ENCODE peak calls at places on chromosomes 2 and 18, in nine cellular contexts. T is IMR-90; O is CD4-positive, alpha-beta T cell; Q is ovary; N is upper lobe of right lung; E is BJ; V is progenitor cell of endocrine pancreas; H is foreskin fibroblast; W is NB4. Z is an unnamed sample.

GRCh38 chr2:27149575-27150405 is 986 bp downstream of the TCF23 start:
- DNase-seq in T (no peak), O (no peak), Q (no peak), N (no peak), E (no peak), V (no peak), H (no peak), W (no peak), Z (no peak)

GRCh38 chr18:7233398-7233797 is 2.5 kb downstream of the LRRC30 start:
- DNase-seq in T (no peak), O (no peak), Q (no peak), N (no peak), E (no peak), V (no peak), H (no peak), W (no peak), Z (no peak)

GRCh38 chr2:3492951-3493609 is 26.3 kb downstream of the ADI1 start:
- DNase-seq in T (peak; percentile 96), O (no peak), Q (peak; percentile 77), N (peak; percentile 57), E (no peak), V (no peak), H (peak; percentile 65), W (peak; percentile 90), Z (peak; percentile 4)

GRCh38 chr18:25594351-25594750 is 242.4 kb upstream of the ZNF521 start:
- DNase-seq in T (peak; percentile 16), O (no peak), Q (no peak), N (no peak), E (no peak), V (no peak), H (peak; percentile 1), W (no peak), Z (peak; percentile 5)

GRCh38 chr2:20600756-20601325 is 50.1 kb downstream of the HS1BP3 start:
- DNase-seq in T (no peak), O (no peak), Q (no peak), N (no peak), E (no peak), V (no peak), H (no peak), W (no peak), Z (no peak)

GRCh38 chr18:35143615-35144596 is 96.9 kb upstream of the ZNF397 start:
- DNase-seq in T (peak; percentile 55), O (peak; percentile 24), Q (peak; percentile 50), N (no peak), E (no peak), V (peak; percentile 17), H (peak; percentile 40), W (peak; percentile 63), Z (peak; percentile 45)

GRCh38 chr18:54946149-54946581 is 13.1 kb downstream of the CCDC68 start:
- DNase-seq in T (peak; percentile 33), O (no peak), Q (no peak), N (no peak), E (no peak), V (no peak), H (no peak), W (peak; percentile 69), Z (no peak)

GRCh38 chr2:201420442-201421113 is 30.7 kb downstream of the TRAK2 start:
- DNase-seq in T (peak; percentile 80), O (no peak), Q (no peak), N (no peak), E (no peak), V (no peak), H (peak; percentile 79), W (no peak), Z (peak; percentile 81)

GRCh38 chr2:71226391-71226964 is 425 bp downstream of the PAIP2B start:
- DNase-seq in T (no peak), O (peak; percentile 7), Q (peak; percentile 67), N (peak; percentile 71), E (no peak), V (peak; percentile 52), H (no peak), W (peak; percentile 54), Z (no peak)
- TF ChIP-seq CTCF in T (no peak), O (no peak), Q (no peak), N (peak; percentile 13), E (peak; percentile 22), V (peak; percentile 26), H (no peak), W (peak; percentile 11), Z (no peak)

GRCh38 chr18:48914581-48915251 is 36.0 kb downstream of the SMAD7 start:
- DNase-seq in T (no peak), O (no peak), Q (peak; percentile 28), N (peak; percentile 59), E (no peak), V (peak; percentile 33), H (no peak), W (no peak), Z (no peak)

GRCh38 chr18:48910972-48911545 is 39.7 kb downstream of the SMAD7 start:
- DNase-seq in T (no peak), O (no peak), Q (no peak), N (no peak), E (no peak), V (no peak), H (no peak), W (no peak), Z (no peak)

GRCh38 chr18:48915621-48916425 is 34.9 kb downstream of the SMAD7 start:
- DNase-seq in T (peak; percentile 32), O (no peak), Q (peak; percentile 7), N (no peak), E (no peak), V (no peak), H (no peak), W (peak; percentile 74), Z (no peak)

GRCh38 chr18:48913723-48914122 is 37.0 kb downstream of the SMAD7 start:
- DNase-seq in T (no peak), O (no peak), Q (peak; percentile 7), N (no peak), E (no peak), V (no peak), H (no peak), W (no peak), Z (no peak)

GRCh38 chr18:48913201-48913600 is 37.6 kb downstream of the SMAD7 start:
- DNase-seq in T (no peak), O (peak; percentile 58), Q (peak; percentile 17), N (peak; percentile 62), E (no peak), V (no peak), H (no peak), W (no peak), Z (no peak)
- TF ChIP-seq CTCF in T (no peak), O (peak; percentile 57), Q (no peak), N (peak; percentile 36), E (no peak), V (no peak), H (no peak), W (no peak), Z (peak; percentile 54)

GRCh38 chr2:9570182-9571060 is 14.8 kb upstream of the ADAM17 start:
- DNase-seq in T (no peak), O (no peak), Q (no peak), N (no peak), E (no peak), V (no peak), H (no peak), W (no peak), Z (no peak)
- TF ChIP-seq CTCF in T (peak; percentile 5), O (no peak), Q (no peak), N (no peak), E (peak; percentile 14), V (no peak), H (peak; percentile 14), W (no peak), Z (peak; percentile 27)

GRCh38 chr2:100869146-100869545 is 49.2 kb downstream of the NPAS2 start:
- DNase-seq in T (no peak), O (no peak), Q (no peak), N (no peak), E (no peak), V (no peak), H (no peak), W (no peak), Z (no peak)

GRCh38 chr2:100868083-100868482 is 48.1 kb downstream of the NPAS2 start:
- DNase-seq in T (no peak), O (no peak), Q (no peak), N (no peak), E (no peak), V (no peak), H (no peak), W (no peak), Z (no peak)

GRCh38 chr2:100875516-100876230 is 55.7 kb downstream of the NPAS2 start:
- DNase-seq in T (no peak), O (no peak), Q (no peak), N (peak; percentile 71), E (no peak), V (no peak), H (no peak), W (no peak), Z (no peak)

GRCh38 chr2:100865819-100866462 is 46.0 kb downstream of the NPAS2 start:
- DNase-seq in T (peak; percentile 84), O (no peak), Q (no peak), N (no peak), E (peak; percentile 31), V (no peak), H (peak; percentile 73), W (no peak), Z (peak; percentile 73)

GRCh38 chr2:100870652-100871531 is 51.0 kb downstream of the NPAS2 start:
- DNase-seq in T (no peak), O (no peak), Q (no peak), N (no peak), E (no peak), V (no peak), H (no peak), W (peak; percentile 42), Z (no peak)
- TF ChIP-seq CTCF in T (peak; percentile 28), O (no peak), Q (no peak), N (peak; percentile 24), E (peak; percentile 20), V (no peak), H (peak; percentile 17), W (peak; percentile 48), Z (peak; percentile 72)

GRCh38 chr18:13525381-13526029 is 200.9 kb downstream of the FAM210A start:
- DNase-seq in T (no peak), O (no peak), Q (no peak), N (no peak), E (no peak), V (no peak), H (no peak), W (no peak), Z (no peak)
- TF ChIP-seq CTCF in T (no peak), O (no peak), Q (no peak), N (no peak), E (no peak), V (no peak), H (no peak), W (no peak), Z (no peak)

DNA sequence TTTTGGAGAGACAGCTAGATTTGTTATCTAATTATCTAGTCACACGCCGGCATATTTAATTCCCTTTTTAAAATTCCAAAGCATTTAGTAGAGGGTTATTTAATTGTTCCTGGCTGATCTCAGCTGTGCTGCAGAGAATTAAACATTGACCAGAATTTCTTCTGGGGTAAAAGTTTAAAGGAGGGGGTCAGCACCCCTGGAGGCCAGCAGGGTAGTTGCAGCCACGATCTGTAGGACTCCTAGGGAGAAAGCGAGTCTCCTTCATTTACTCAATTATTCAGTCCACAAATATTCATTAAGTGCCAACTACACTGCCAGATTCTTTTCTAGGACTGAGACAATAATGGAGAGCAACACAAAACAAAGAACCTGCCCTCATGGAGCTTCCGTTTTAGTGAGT is 294.3 kb downstream of the RDH14 start:
- DNase-seq in T (no peak), O (no peak), Q (no peak), N (no peak), E (no peak), V (no peak), H (no peak), W (no peak), Z (no peak)
- TF ChIP-seq CTCF in T (peak; percentile 3), O (no peak), Q (no peak), N (no peak), E (peak; percentile 14), V (peak; percentile 43), H (peak; percentile 8), W (peak; percentile 28), Z (peak; percentile 49)

Z was measured in HFFc6.